ENCODE peak calls at places on chromosomes 5 and 9, in nine cellular contexts. Q is posterior vena cava; N is adrenal gland; W is stimulated activated CD8-positive, alpha-beta memory T cell treated with anti-CD3 and anti-CD28 coated beads, Interleukin-4, amount 100 ng/mL, for 48 hours; U is amniotic stem cell; V is MV-4-11; H is substantia nigra; E is Peyer's patch; X is HS-5. M is an unnamed sample.

GRCh38 chr5:171681667-171682066 is 104.0 kb upstream of the SMIM23 start:
- DNase-seq in Q (no peak), N (no peak), W (no peak), U (no peak), V (peak; percentile 16), H (no peak), E (no peak), X (no peak), M (no peak)

GRCh38 chr5:370959-371810 is 49.7 kb downstream of the AHRR start:
- DNase-seq in Q (peak; percentile 69), N (peak; percentile 16), W (no peak), U (no peak), V (peak; percentile 11), H (no peak), E (peak; percentile 13), X (no peak), M (no peak)

GRCh38 chr5:33490071-33490665 is 49.4 kb downstream of the TARS1 start:
- DNase-seq in Q (no peak), N (no peak), W (no peak), U (no peak), V (no peak), H (no peak), E (no peak), X (no peak), M (no peak)

GRCh38 chr5:152676177-152676576 is 271.1 kb upstream of the NMUR2 start:
- DNase-seq in Q (no peak), N (no peak), W (no peak), U (no peak), V (no peak), H (no peak), E (no peak), X (no peak), M (no peak)

GRCh38 chr9:133708123-133708769 is 29.9 kb downstream of the SARDH start:
- DNase-seq in Q (peak; percentile 74), N (no peak), W (no peak), U (no peak), V (no peak), H (no peak), E (no peak), X (no peak), M (peak; percentile 14)

GRCh38 chr9:95852059-95853032 is 23.1 kb upstream of the ERCC6L2 start:
- DNase-seq in Q (no peak), N (no peak), W (no peak), U (no peak), V (no peak), H (no peak), E (no peak), X (no peak), M (no peak)

GRCh38 chr5:60810438-60811085 is 33.5 kb downstream of the ELOVL7 start:
- DNase-seq in Q (no peak), N (no peak), W (no peak), U (no peak), V (no peak), H (no peak), E (no peak), X (peak; percentile 51), M (no peak)

GRCh38 chr9:110191616-110192015 is 16.3 kb downstream of the C9orf152 start:
- DNase-seq in Q (no peak), N (no peak), W (no peak), U (no peak), V (peak; percentile 19), H (no peak), E (no peak), X (no peak), M (no peak)

GRCh38 chr5:135245521-135246499 is 153.2 kb downstream of the MACROH2A1 start:
- DNase-seq in Q (peak; percentile 58), N (peak; percentile 22), W (peak; percentile 10), U (no peak), V (peak; percentile 81), H (no peak), E (no peak), X (peak; percentile 73), M (no peak)

M was measured in left cardiac atrium.